ENCODE peak calls at places on chromosomes 6 and 20, in six cellular contexts. T is T-helper 2 cell; D is SW 1271; L is left ventricle myocardium inferior; R is stimulated activated CD4-positive, alpha-beta T cell treated with anti-CD3 and anti-CD28 coated beads, Interleukin-4, amount 100 ng/mL, for 1 hour; O is stimulated activated CD8-positive, alpha-beta memory T cell treated with anti-CD3 and anti-CD28 coated beads, Interleukin-4, amount 100 ng/mL, for 24 hours. C is an unnamed sample.

GRCh38 chr6:126811307-126811706 is 307.2 kb upstream of the RSPO3 start:
- DNase-seq in T (no peak), D (no peak), L (no peak), R (no peak), O (no peak), C (no peak)

GRCh38 chr20:56826306-56826970 is 197.3 kb downstream of the TFAP2C start:
- DNase-seq in T (no peak), D (no peak), L (no peak), R (no peak), O (no peak), C (no peak)

GRCh38 chr20:36106606-36107005 is 47.9 kb upstream of the EPB41L1 start:
- DNase-seq in T (no peak), D (no peak), L (no peak), R (no peak), O (no peak), C (no peak)

GRCh38 chr6:110874880-110875547 is 429 bp downstream of the AMD1 start:
- DNase-seq in T (peak), D (no peak), L (peak), R (peak), O (peak), C (no peak)

GRCh38 chr6:9657994-9658393 is 756.9 kb downstream of the TFAP2A start:
- DNase-seq in T (no peak), D (no peak), L (no peak), R (no peak), O (no peak), C (no peak)

GRCh38 chr20:46894579-46894958 is at the start of gene EYA2:
- DNase-seq in T (no peak), D (no peak), L (peak), R (no peak), O (no peak), C (no peak)

GRCh38 chr6:107108201-107108890 is 7.0 kb downstream of the BEND3 start:
- DNase-seq in T (no peak), D (no peak), L (no peak), R (no peak), O (no peak), C (no peak)

GRCh38 chr6:145143379-145143778 is 591.9 kb downstream of the EPM2A start:
- DNase-seq in T (no peak), D (no peak), L (no peak), R (no peak), O (no peak), C (no peak)

GRCh38 chr6:112117554-112117953 is 30.2 kb downstream of the FAM229B start:
- DNase-seq in T (no peak), D (peak), L (no peak), R (no peak), O (no peak), C (no peak)

GRCh38 chr6:111485316-111485715 is 2.3 kb upstream of the REV3L start:
- DNase-seq in T (no peak), D (no peak), L (no peak), R (no peak), O (no peak), C (no peak)

GRCh38 chr6:49284134-49284533 is 178.9 kb downstream of the MMUT start:
- DNase-seq in T (no peak), D (no peak), L (no peak), R (no peak), O (no peak), C (no peak)

GRCh38 chr20:63877755-63878470 is 12.8 kb downstream of the TPD52L2 start:
- DNase-seq in T (no peak), D (no peak), L (no peak), R (no peak), O (no peak), C (no peak)

GRCh38 chr6:122153530-122153929 is 245.9 kb upstream of the HSF2 start:
- DNase-seq in T (no peak), D (no peak), L (no peak), R (no peak), O (no peak), C (no peak)

GRCh38 chr6:141463237-141463977 is 669.3 kb upstream of the GJE1 start:
- DNase-seq in T (no peak), D (no peak), L (no peak), R (no peak), O (no peak), C (no peak)

GRCh38 chr20:21512634-21513180 is 1.2 kb downstream of the NKX2-2 start:
- DNase-seq in T (no peak), D (no peak), L (no peak), R (no peak), O (no peak), C (no peak)

GRCh38 chr6:29828471-29828797 is 809 bp downstream of the HLA-G start:
- DNase-seq in T (no peak), D (no peak), L (no peak), R (peak), O (no peak), C (no peak)

GRCh38 chr6:162177733-162178132 is 549.8 kb downstream of the PRKN start:
- DNase-seq in T (no peak), D (no peak), L (no peak), R (no peak), O (no peak), C (no peak)

GRCh38 chr20:40225596-40225995 is 463.4 kb downstream of the MAFB start:
- DNase-seq in T (no peak), D (no peak), L (no peak), R (no peak), O (no peak), C (no peak)

GRCh38 chr6:10146723-10147451 is 268.0 kb downstream of the TFAP2A start:
- DNase-seq in T (no peak), D (peak), L (no peak), R (no peak), O (no peak), C (no peak)

GRCh38 chr6:28751963-28752350 is 171.8 kb downstream of the TRIM27 start:
- DNase-seq in T (no peak), D (no peak), L (no peak), R (no peak), O (no peak), C (no peak)